ENCODE peak calls at places on chromosomes 6 and 20, in eight cellular contexts. Q is thoracic aorta, P is fibroblast of pulmonary artery, W is colonic mucosa, V is Panc1, Z is cardiac fibroblast, S is fibroblast of mammary gland, E is RWPE2. K is an unnamed sample.

GRCh38 chr6:139367810-139368321 is 6.6 kb downstream of the CITED2 start:
- DNase-seq in Q (no peak), P (peak), W (no peak), V (no peak), Z (peak), S (no peak), E (no peak), K (no peak)

GRCh38 chr6:52253494-52253893 is 9.2 kb upstream of the IL17F start:
- DNase-seq in Q (no peak), P (peak), W (no peak), V (no peak), Z (no peak), S (peak), E (no peak), K (no peak)

GRCh38 chr20:48819813-48820648 is 7.8 kb downstream of the PREX1 start:
- DNase-seq in Q (no peak), P (no peak), W (no peak), V (no peak), Z (no peak), S (no peak), E (peak), K (no peak)

GRCh38 chr6:107231243-107231642 is 115.9 kb upstream of the BEND3 start:
- DNase-seq in Q (no peak), P (no peak), W (no peak), V (no peak), Z (no peak), S (no peak), E (no peak), K (no peak)

GRCh38 chr6:422423-423061 is 31.0 kb downstream of the IRF4 start:
- DNase-seq in Q (no peak), P (peak), W (no peak), V (peak), Z (peak), S (peak), E (no peak), K (no peak)

GRCh38 chr6:13480631-13481501 is 6.5 kb downstream of the GFOD1 start:
- DNase-seq in Q (no peak), P (no peak), W (no peak), V (no peak), Z (no peak), S (no peak), E (no peak), K (no peak)

GRCh38 chr6:4394786-4395185 is 259.4 kb upstream of the ECI2 start:
- DNase-seq in Q (no peak), P (no peak), W (no peak), V (no peak), Z (no peak), S (no peak), E (no peak), K (no peak)

GRCh38 chr6:134235937-134236751 is 81.8 kb downstream of the SGK1 start:
- DNase-seq in Q (no peak), P (peak), W (no peak), V (no peak), Z (peak), S (peak), E (no peak), K (no peak)

GRCh38 chr20:59351148-59352040 is 51.0 kb downstream of the EDN3 start:
- DNase-seq in Q (no peak), P (no peak), W (peak), V (peak), Z (no peak), S (peak), E (no peak), K (no peak)

GRCh38 chr20:57493091-57493615 is 31.8 kb downstream of the CTCFL start:
- DNase-seq in Q (no peak), P (no peak), W (no peak), V (no peak), Z (no peak), S (no peak), E (peak), K (no peak)

GRCh38 chr20:3077618-3078134 is 6.3 kb downstream of the OXT start:
- DNase-seq in Q (no peak), P (no peak), W (no peak), V (no peak), Z (no peak), S (no peak), E (no peak), K (no peak)

GRCh38 chr20:36773123-36773547 is 428 bp downstream of the DSN1 start:
- DNase-seq in Q (no peak), P (no peak), W (no peak), V (no peak), Z (no peak), S (no peak), E (no peak), K (no peak)
- TF ChIP-seq CTCF in Q (no peak), P (no peak), W (no peak), V (no peak), Z (no peak), S (no peak), E (no peak), K (no peak)

GRCh38 chr6:99287523-99287922 is 62.0 kb downstream of the FAXC start:
- DNase-seq in Q (no peak), P (no peak), W (no peak), V (no peak), Z (no peak), S (no peak), E (no peak), K (no peak)

GRCh38 chr6:99276747-99277146 is 72.7 kb downstream of the FAXC start:
- DNase-seq in Q (no peak), P (peak), W (no peak), V (no peak), Z (no peak), S (no peak), E (no peak), K (no peak)

GRCh38 chr6:99285881-99286280 is 63.6 kb downstream of the FAXC start:
- DNase-seq in Q (no peak), P (no peak), W (no peak), V (no peak), Z (no peak), S (no peak), E (no peak), K (no peak)

DNA sequence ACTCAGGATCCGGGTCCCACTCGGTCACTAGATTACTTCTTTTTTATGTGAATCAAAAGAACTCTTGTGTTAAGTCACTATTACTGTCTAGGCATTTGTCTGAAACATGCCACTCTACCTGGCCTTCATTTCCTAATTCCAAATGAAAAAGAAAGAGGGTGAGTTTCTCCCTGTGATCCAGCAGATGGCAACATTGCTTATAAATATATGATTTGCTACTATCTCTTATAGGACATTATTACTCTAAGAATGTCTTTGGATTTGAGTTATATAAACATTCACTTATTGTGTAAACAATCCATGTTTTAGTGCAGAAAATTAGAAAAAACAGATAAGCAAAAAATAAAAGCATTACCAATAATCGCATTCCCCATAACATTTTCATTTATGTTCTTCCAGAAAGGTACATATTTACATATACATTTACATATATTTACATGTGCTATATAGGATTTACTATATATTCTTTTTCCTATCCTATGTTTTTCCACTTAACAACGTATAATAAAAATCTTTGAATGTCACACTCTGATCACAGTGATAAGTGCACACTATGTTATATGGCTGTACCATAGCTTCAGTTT is 66.9 kb downstream of the FAXC start:
- DNase-seq in Q (no peak), P (peak), W (no peak), V (no peak), Z (peak), S (peak), E (no peak), K (no peak)
- TF ChIP-seq CTCF in Q (peak), P (peak), W (peak), V (peak), Z (peak), S (peak), E (peak), K (no peak)

DNA sequence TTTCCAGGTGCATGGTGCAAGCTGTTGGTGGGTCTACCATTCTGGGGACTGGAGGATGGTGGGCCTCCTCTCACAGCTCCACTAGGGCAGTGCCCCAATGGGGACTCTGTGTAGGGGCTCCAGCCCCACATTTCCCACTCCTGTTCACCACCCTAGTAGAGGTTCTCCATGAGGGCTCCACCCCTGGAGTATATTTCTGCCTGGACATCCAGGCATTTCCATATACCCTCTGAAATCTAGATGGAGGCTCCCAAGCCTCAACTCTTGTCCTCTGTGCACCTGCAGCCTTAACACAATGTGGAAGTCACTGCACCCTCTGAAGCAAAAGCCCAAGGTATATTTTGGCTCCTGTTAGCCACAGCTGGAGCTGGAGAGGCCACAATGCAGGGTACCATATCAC is 393.5 kb downstream of the RNGTT start:
- DNase-seq in Q (no peak), P (no peak), W (no peak), V (no peak), Z (no peak), S (no peak), E (no peak), K (no peak)
- TF ChIP-seq CTCF in Q (no peak), P (no peak), W (no peak), V (no peak), Z (no peak), S (no peak), E (no peak), K (no peak)

DNA sequence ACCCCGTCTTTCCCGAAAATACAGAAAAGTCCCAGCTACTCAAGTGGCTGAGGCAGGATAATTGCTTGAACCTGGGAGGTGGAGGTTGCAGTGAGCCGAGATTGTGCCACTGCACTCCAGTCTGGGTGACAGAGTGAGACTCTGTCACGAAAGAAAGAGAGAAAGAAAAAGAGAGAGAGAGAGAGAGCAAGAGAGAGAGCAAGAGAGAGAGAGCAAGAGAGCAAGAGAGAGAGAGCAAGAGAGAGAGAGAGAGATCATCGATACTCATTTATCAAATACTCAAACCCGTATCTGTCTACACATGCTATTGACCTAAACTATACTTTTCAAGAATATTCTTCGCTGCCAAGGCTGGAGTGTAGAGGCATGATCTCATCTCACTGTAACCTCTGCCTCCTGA is 28.2 kb upstream of the SALL4 start:
- DNase-seq in Q (no peak), P (no peak), W (no peak), V (no peak), Z (no peak), S (no peak), E (no peak), K (no peak)
- TF ChIP-seq CTCF in Q (no peak), P (no peak), W (no peak), V (no peak), Z (no peak), S (no peak), E (no peak), K (no peak)

DNA sequence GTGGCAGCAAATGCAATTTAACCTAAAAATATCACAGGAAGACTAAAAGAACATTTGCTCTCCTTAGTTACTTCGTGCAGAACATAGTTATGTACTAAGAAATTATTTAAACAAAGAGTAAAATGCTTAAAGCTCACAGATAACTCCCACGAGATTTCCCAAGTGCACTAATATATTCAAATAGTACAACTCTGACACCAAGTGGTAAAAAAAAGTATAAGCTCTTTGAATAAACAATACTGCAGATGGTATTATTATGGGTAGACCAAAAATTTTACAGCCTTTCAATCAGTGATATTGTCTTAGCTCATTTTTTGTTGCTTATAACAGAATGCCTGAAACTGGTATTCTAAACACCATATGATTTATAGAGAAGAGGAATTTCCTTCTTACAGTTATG is 52.8 kb upstream of the FILIP1 start:
- DNase-seq in Q (no peak), P (peak), W (no peak), V (no peak), Z (peak), S (peak), E (no peak), K (no peak)
- TF ChIP-seq CTCF in Q (no peak), P (peak), W (no peak), V (peak), Z (peak), S (peak), E (peak), K (no peak)

DNA sequence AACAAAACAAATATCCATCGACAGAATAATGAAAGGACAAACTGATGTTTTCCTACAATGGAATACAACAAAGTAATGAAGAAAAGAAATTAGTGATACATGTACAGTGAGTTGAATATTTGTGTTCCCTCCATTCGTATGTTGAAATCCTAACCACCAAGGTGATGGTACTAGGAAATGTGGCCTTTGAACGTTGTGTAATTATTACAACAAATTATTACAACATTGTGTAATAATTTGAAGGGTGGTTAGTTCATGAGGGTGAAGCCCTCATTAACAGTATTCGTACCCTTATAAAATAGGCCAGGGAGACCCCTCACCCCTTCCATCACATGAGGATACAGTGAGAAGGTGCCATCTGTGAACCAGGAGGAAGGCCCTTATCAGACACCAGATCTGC is 339.4 kb downstream of the BMP2 start:
- DNase-seq in Q (no peak), P (no peak), W (no peak), V (no peak), Z (no peak), S (no peak), E (no peak), K (no peak)
- TF ChIP-seq CTCF in Q (no peak), P (no peak), W (no peak), V (no peak), Z (no peak), S (no peak), E (no peak), K (no peak)

GRCh38 chr6:84422380-84422968 is 195.0 kb upstream of the CEP162 start:
- DNase-seq in Q (no peak), P (peak), W (peak), V (peak), Z (peak), S (peak), E (no peak), K (no peak)

GRCh38 chr6:84426002-84426705 is 198.7 kb upstream of the CEP162 start:
- DNase-seq in Q (no peak), P (no peak), W (no peak), V (no peak), Z (no peak), S (no peak), E (no peak), K (no peak)

GRCh38 chr6:84432616-84433015 is 205.2 kb upstream of the CEP162 start:
- DNase-seq in Q (no peak), P (peak), W (no peak), V (no peak), Z (peak), S (peak), E (no peak), K (no peak)

GRCh38 chr6:84424956-84425355 is 197.5 kb upstream of the CEP162 start:
- DNase-seq in Q (no peak), P (no peak), W (no peak), V (no peak), Z (no peak), S (no peak), E (no peak), K (no peak)

DNA sequence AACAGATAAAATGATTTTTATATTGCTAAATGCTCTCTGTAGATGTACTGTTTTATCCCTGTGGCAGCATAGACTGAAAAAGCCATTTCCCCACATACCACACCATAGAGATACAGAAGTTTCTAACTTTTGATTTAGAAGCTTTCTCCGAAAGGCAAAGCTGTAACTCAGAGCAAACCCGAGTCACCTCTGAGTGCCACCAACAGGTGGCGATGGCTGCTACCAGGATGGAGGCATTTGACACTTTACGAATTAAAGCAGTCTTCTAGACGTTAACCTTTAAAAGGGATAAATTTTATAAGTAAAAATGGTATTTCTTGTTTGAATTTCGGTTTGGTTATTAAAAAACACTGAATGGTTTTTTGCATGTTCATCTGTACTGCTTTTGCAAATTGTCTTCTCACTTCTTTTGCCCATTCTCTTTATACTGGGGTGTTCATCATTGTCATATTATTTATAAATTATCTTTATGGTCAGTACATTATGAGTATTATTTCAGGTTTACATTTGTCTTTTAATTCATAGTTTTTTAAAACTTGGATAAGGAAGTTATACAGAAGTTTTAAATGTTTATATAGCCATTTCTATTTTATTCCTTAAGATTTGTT is 201.0 kb upstream of the CEP162 start:
- DNase-seq in Q (no peak), P (peak), W (peak), V (peak), Z (peak), S (peak), E (no peak), K (no peak)
- TF ChIP-seq CTCF in Q (peak), P (peak), W (peak), V (peak), Z (peak), S (peak), E (peak), K (no peak)

GRCh38 chr20:19824861-19825260 is 66.8 kb downstream of the RIN2 start:
- DNase-seq in Q (no peak), P (no peak), W (no peak), V (no peak), Z (no peak), S (peak), E (no peak), K (no peak)

GRCh38 chr20:19826179-19826914 is 68.3 kb downstream of the RIN2 start:
- DNase-seq in Q (no peak), P (no peak), W (peak), V (no peak), Z (no peak), S (no peak), E (no peak), K (no peak)

GRCh38 chr20:19827818-19828217 is 69.8 kb downstream of the RIN2 start:
- DNase-seq in Q (no peak), P (no peak), W (peak), V (no peak), Z (no peak), S (no peak), E (no peak), K (no peak)

GRCh38 chr20:19830351-19830750 is 72.3 kb downstream of the RIN2 start:
- DNase-seq in Q (no peak), P (peak), W (no peak), V (no peak), Z (peak), S (no peak), E (no peak), K (no peak)

GRCh38 chr20:19828233-19828632 is 70.2 kb downstream of the RIN2 start:
- DNase-seq in Q (no peak), P (peak), W (peak), V (peak), Z (peak), S (peak), E (no peak), K (no peak)
- TF ChIP-seq CTCF in Q (no peak), P (peak), W (no peak), V (peak), Z (peak), S (peak), E (peak), K (no peak)

K was measured in omental fat pad.